ENCODE peak calls at places on chromosomes 7 and 10, in seven cellular contexts. O is psoas muscle; U is suprapubic skin; W is effector memory CD4-positive, alpha-beta T cell; S is PC-3; A is endodermal cell; N is colonic mucosa. C is an unnamed sample. For H3K4me1 and H3K36me3, the result is how much of the 10 kb centered on the place peaks cover.

GRCh38 chr7:29494350-29494749 is 69.3 kb upstream of the PRR15 start:
- DNase-seq in O (no peak), U (no peak), W (no peak), S (peak), A (no peak), N (no peak), C (no peak)

GRCh38 chr7:96135241-96135640 is 186.7 kb downstream of the SLC25A13 start:
- DNase-seq in O (no peak), U (no peak), W (no peak), S (peak), A (no peak), N (no peak), C (no peak)

GRCh38 chr10:80137031-80137712 is 4.6 kb downstream of the PLAC9 start:
- DNase-seq in O (peak), U (peak), W (no peak), S (no peak), A (no peak), N (no peak), C (no peak)

GRCh38 chr7:3264693-3265339 is 36.2 kb upstream of the SDK1 start:
- DNase-seq in O (no peak), U (no peak), W (no peak), S (no peak), A (peak), N (no peak), C (no peak)

GRCh38 chr7:154698726-154699291 is 304.1 kb downstream of the PAXIP1 start:
- DNase-seq in O (no peak), U (no peak), W (no peak), S (no peak), A (peak), N (no peak), C (peak)

GRCh38 chr10:112958275-112958995 is 8.4 kb downstream of the TCF7L2 start:
- DNase-seq in O (no peak), U (no peak), W (no peak), S (peak), A (no peak), N (no peak), C (peak)

GRCh38 chr10:73095479-73096021 is 1.1 kb downstream of the P4HA1 start:
- DNase-seq in O (no peak), U (peak), W (no peak), S (peak), A (peak), N (peak), C (peak)

GRCh38 chr10:90652519-90652918 is 205.3 kb downstream of the HTR7 start:
- DNase-seq in O (no peak), U (no peak), W (no peak), S (peak), A (peak), N (no peak), C (peak)

GRCh38 chr7:94649313-94649924 is 6.5 kb downstream of the SGCE start:
- DNase-seq in O (no peak), U (no peak), W (no peak), S (no peak), A (no peak), N (no peak), C (no peak)

GRCh38 chr10:60821661-60822060 is 43.4 kb downstream of the CDK1 start:
- DNase-seq in O (no peak), U (no peak), W (no peak), S (no peak), A (no peak), N (no peak), C (no peak)

GRCh38 chr10:34702093-34702952 is 112.8 kb downstream of the PARD3 start:
- DNase-seq in O (no peak), U (no peak), W (no peak), S (peak), A (peak), N (no peak), C (peak)

GRCh38 chr10:100140070-100140469 is 45.8 kb downstream of the ERLIN1 start:
- DNase-seq in O (no peak), U (no peak), W (no peak), S (no peak), A (no peak), N (no peak), C (no peak)

DNA sequence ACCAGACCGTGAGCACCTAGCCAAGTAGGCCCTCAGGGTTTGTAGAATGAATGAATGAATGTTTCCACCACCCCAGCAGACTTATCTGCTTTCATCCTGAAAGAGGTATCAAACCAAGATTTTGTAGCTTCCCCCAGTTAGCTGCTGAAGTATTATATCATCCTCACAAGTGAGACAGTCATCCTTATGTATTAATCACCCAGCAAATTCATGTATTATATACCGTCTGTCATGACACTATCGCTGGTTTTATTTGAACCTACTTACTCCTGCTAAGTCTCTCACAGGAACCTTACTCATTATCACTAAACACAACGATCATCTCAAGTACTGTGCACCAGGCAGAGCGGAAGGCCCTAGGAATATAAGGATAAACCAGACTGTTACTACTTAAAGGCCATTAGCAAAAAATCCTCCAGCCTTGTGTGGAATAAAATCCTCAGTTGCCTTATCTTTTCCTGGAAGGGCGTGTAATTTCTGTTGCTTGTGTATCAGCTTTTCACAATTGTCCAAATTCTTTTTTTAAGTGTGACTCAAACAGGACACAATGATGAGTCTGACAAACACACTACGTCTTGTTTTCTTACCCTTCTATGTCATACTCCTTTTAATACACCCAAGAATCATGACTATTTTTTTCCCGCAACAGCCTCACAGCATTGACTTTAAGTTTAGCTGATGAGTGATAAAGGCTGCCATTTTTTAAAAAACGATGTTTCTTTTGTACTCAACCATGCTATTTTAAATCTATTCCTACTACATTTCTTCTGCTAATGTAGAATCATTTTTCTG is 176.1 kb upstream of the KLF14 start:
- DNase-seq in O (no peak), U (no peak), W (no peak), S (peak), A (no peak), N (no peak), C (no peak)
- H3K4me1 ChIP-seq in O (half or more), U (half or more), W (half or more), S (half or more), A (under half), N (under half), C (under half)

GRCh38 chr10:103431902-103432301 is 20.3 kb downstream of the CALHM2 start:
- DNase-seq in O (no peak), U (no peak), W (no peak), S (no peak), A (no peak), N (no peak), C (no peak)

GRCh38 chr10:103428989-103429643 is 23.1 kb downstream of the CALHM2 start:
- DNase-seq in O (no peak), U (no peak), W (no peak), S (no peak), A (no peak), N (no peak), C (no peak)

GRCh38 chr10:103429647-103430046 is 22.5 kb downstream of the CALHM2 start:
- DNase-seq in O (no peak), U (no peak), W (no peak), S (no peak), A (no peak), N (no peak), C (no peak)

GRCh38 chr10:103433858-103434257 is 18.3 kb downstream of the CALHM2 start:
- DNase-seq in O (no peak), U (no peak), W (no peak), S (no peak), A (no peak), N (no peak), C (no peak)

GRCh38 chr10:103427866-103428265 is 24.3 kb downstream of the CALHM2 start:
- DNase-seq in O (no peak), U (no peak), W (no peak), S (no peak), A (no peak), N (no peak), C (no peak)
- H3K36me3 ChIP-seq in O (half or more), U (half or more), W (under half), S (under half), A (half or more), N (under half), C (half or more)

DNA sequence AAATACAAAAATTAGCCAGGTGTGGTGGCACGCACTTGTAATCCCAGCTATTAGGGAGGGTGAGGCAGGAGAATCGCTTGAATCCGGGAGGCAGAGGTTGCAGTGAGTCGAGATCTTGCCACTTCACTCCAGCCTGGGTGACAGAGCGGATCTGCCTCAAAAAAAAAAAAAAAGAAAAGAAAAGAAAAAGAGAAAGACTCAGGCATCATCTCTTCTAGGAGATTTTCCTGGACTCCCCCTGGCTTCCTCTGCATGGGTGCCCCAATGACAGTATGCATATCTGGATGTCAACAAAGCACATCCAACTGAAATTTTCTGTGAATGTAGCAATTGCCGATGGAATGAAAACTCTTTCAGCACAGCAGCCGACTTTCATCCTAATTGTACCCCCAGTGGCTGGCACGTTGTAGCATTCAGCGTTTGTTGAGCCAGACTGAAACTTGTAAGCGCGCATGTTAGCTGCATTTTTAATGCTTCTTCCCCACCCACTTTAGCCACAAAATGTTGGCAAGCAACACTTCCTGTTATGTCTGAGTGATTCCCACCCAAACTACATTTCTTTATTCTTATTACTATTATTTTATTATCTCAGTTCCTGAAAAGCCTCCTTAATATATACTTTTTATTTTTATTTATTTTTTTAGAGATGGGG is 70.2 kb downstream of the PRTFDC1 start:
- DNase-seq in O (no peak), U (no peak), W (no peak), S (no peak), A (no peak), N (no peak), C (peak)
- H3K4me1 ChIP-seq in O (under half), U (under half), W (under half), S (under half), A (under half), N (under half), C (under half)

GRCh38 chr7:41436139-41436538 is 266.8 kb downstream of the INHBA start:
- DNase-seq in O (no peak), U (no peak), W (no peak), S (peak), A (no peak), N (no peak), C (no peak)
- H3K36me3 ChIP-seq in O (under half), U (under half), W (under half), S (under half), A (under half), N (under half), C (under half)

DNA sequence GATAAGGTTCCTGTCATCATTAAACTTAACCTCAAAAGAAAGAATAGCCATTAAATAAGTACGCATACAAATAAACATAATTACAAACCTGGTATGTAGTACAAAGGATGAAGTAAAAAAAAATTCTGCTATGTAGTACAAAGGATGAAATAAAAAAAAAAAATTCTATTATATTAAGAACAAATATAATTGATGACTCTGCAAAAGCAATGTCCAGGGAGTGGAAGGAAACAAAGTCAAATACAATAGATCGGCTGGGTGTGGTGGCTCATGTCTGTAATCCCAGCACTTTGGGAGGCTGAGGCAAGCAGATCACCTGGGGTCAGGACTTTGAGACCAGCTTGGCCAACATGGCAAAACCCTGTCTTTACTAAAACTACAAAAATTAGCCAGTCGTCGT is 56.9 kb downstream of the ABI1 start:
- DNase-seq in O (no peak), U (no peak), W (no peak), S (no peak), A (no peak), N (no peak), C (no peak)
- H3K4me1 ChIP-seq in O (under half), U (under half), W (under half), S (under half), A (under half), N (under half), C (under half)

GRCh38 chr7:140463111-140463510 is 16.2 kb downstream of the MKRN1 start:
- DNase-seq in O (no peak), U (no peak), W (no peak), S (no peak), A (no peak), N (no peak), C (no peak)
- H3K36me3 ChIP-seq in O (half or more), U (half or more), W (half or more), S (under half), A (half or more), N (under half), C (under half)

DNA sequence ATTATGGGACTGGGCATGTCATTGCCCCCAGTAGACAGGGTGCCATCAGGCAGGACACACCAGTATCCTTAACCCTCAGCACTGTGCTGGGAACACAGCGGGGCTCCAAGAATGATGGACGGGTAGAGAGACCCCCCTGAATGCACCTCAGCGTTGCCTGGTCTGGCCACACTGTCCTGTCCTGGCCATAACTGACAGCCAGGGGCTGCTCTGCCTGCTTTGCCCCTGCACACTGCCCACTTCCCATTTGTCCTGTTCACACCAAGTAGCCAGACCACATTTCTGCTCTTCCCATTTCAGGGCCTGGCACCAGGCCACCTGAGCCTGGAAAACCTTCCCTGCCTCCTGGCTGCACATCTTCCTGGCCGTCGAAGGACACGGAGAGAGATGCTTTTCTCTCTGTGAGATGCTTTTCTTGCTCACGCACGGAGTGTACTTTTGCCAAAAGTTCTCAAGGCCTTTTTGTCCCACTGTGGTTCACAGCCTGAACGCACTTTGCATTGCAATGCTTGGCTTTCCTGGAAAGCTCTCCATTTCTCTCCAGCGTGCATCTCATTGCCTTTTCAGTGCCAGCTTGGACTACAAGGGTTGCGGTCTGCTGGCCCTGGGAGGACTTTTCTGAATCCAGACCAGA is 131.0 kb upstream of the EEPD1 start:
- DNase-seq in O (no peak), U (no peak), W (no peak), S (no peak), A (peak), N (no peak), C (no peak)
- H3K4me1 ChIP-seq in O (under half), U (under half), W (under half), S (under half), A (under half), N (under half), C (under half)

C was measured in cardiac muscle cell.